ENCODE peak calls at places on chromosomes 4 and X, in four cellular contexts. E, R, B and P are unnamed samples.
A peak's percentile ranks its signal among the peaks of the same experiment; 100 is the strongest.

GRCh38 chr4:1276984-1277383 is 12.7 kb upstream of the MAEA start:
- DNase-seq in E (no peak), R (no peak), B (no peak), P (no peak)

GRCh38 chr4:180641495-180641894 is 1601.7 kb upstream of the TENM3 start:
- DNase-seq in B (peak; percentile 51), E (no peak), R (no peak), P (no peak)

GRCh38 chr4:56757270-56757746 is 64.2 kb downstream of the SPINK2 start:
- DNase-seq in E (peak; percentile 20), R (peak; percentile 87), B (no peak), P (no peak)

GRCh38 chr4:39255266-39255665 is 72.9 kb downstream of the WDR19 start:
- DNase-seq in B (no peak), R (peak; percentile 6), E (no peak), P (no peak)

GRCh38 chrX:133440081-133440796 is 24.9 kb upstream of the GPC4 start:
- DNase-seq in B (no peak), E (no peak), R (no peak), P (no peak)

GRCh38 chr4:114941522-114941921 is 171.9 kb downstream of the NDST4 start:
- DNase-seq in B (no peak), E (no peak), R (no peak), P (no peak)

GRCh38 chrX:112247714-112248113 is 165.1 kb upstream of the TRPC5 start:
- DNase-seq in E (no peak), B (no peak), R (no peak), P (no peak)

GRCh38 chrX:154091678-154092077 is 5.8 kb downstream of the MECP2 start:
- DNase-seq in E (no peak), R (no peak), B (peak; percentile 65), P (no peak)

GRCh38 chr4:8646296-8647093 is 53.9 kb downstream of the CPZ start:
- DNase-seq in B (no peak), R (no peak), E (no peak), P (no peak)

GRCh38 chr4:8643986-8644385 is 51.4 kb downstream of the CPZ start:
- DNase-seq in E (no peak), B (no peak), R (no peak), P (no peak)

GRCh38 chrX:48482526-48482925 is 6.5 kb downstream of the FTSJ1 start:
- DNase-seq in B (no peak), R (no peak), E (no peak), P (no peak)

GRCh38 chrX:69565247-69565815 is 50.6 kb upstream of the EDA start:
- DNase-seq in R (no peak), E (no peak), B (no peak), P (no peak)

GRCh38 chr4:13750594-13750993 is 123.1 kb upstream of the BOD1L1 start:
- DNase-seq in B (no peak), R (no peak), E (no peak), P (no peak)

GRCh38 chr4:105644270-105644669 is 64.2 kb downstream of the INTS12 start:
- DNase-seq in B (peak; percentile 22), E (no peak), R (peak; percentile 9), P (no peak)

GRCh38 chr4:102541708-102542107 is 40.5 kb downstream of the NFKB1 start:
- DNase-seq in B (peak; percentile 62), E (no peak), R (no peak), P (peak; percentile 43)

GRCh38 chrX:4570141-4570540 is 856.7 kb upstream of the PRKX start:
- DNase-seq in B (no peak), R (no peak), E (no peak), P (no peak)

GRCh38 chr4:2303686-2304320 is 41.9 kb upstream of the MXD4 start:
- DNase-seq in R (no peak), B (no peak), E (no peak), P (no peak)

GRCh38 chrX:133005038-133005437 is 46.6 kb upstream of the HS6ST2 start:
- DNase-seq in B (peak; percentile 43), E (no peak), R (peak; percentile 17), P (no peak)

GRCh38 chrX:79568309-79568708 is 201.2 kb upstream of the ITM2A start:
- DNase-seq in B (no peak), R (no peak), E (no peak), P (no peak)

GRCh38 chr4:97153042-97153441 is 990.2 kb downstream of the STPG2 start:
- DNase-seq in E (no peak), B (peak; percentile 6), R (no peak), P (no peak)

GRCh38 chr4:67087897-67088296 is 457.4 kb downstream of the CENPC start:
- DNase-seq in R (peak; percentile 30), B (peak; percentile 83), E (no peak), P (peak; percentile 17)

GRCh38 chr4:155405059-155405458 is 28.3 kb upstream of the MAP9 start:
- DNase-seq in E (no peak), R (peak; percentile 11), B (no peak), P (no peak)

GRCh38 chrX:138034136-138034535 is 468.2 kb downstream of the ZIC3 start:
- DNase-seq in R (no peak), E (no peak), B (peak; percentile 23), P (no peak)

GRCh38 chr4:47349323-47349722 is 114.2 kb downstream of the COMMD8 start:
- DNase-seq in B (no peak), R (peak; percentile 25), E (no peak), P (no peak)

GRCh38 chrX:4674028-4674782 is 960.8 kb upstream of the PRKX start:
- DNase-seq in R (no peak), B (no peak), E (no peak), P (no peak)

GRCh38 chr4:95857761-95858160 is 17.9 kb downstream of the PDHA2 start:
- DNase-seq in E (no peak), R (no peak), B (no peak), P (no peak)

GRCh38 chrX:118521435-118521834 is 25.8 kb downstream of the DOCK11 start:
- DNase-seq in E (no peak), B (no peak), R (peak; percentile 80), P (no peak)

GRCh38 chrX:9646471-9647038 is 119.1 kb downstream of the GPR143 start:
- DNase-seq in B (no peak), R (peak; percentile 51), E (no peak), P (no peak)

GRCh38 chr4:53900275-53900649 is 164.1 kb downstream of the CHIC2 start:
- DNase-seq in B (no peak), R (no peak), E (no peak), P (no peak)